ENCODE peak calls at places on chromosomes 12 and 14, in eight cellular contexts. One of them, this sample, is unnamed. For H3K4me1, the result is how much of the 10 kb centered on the place peaks cover.

GRCh38 chr14:63854330-63854729 is 1.5 kb downstream of the SYNE2 start:
- DNase-seq in testis: no peak
- DNase-seq in right atrium auricular region: no peak
- DNase-seq in A549: no peak
- DNase-seq in prostate gland: no peak
- DNase-seq in pancreas: no peak
- DNase-seq in tibial artery: no peak
- DNase-seq in suprapubic skin: no peak
- DNase-seq in this sample: no peak

GRCh38 chr12:12527820-12528296 is 34.8 kb downstream of the DUSP16 start:
- DNase-seq in suprapubic skin: no peak
- DNase-seq in pancreas: no peak
- DNase-seq in testis: no peak
- DNase-seq in A549: no peak
- DNase-seq in tibial artery: no peak
- DNase-seq in right atrium auricular region: no peak
- DNase-seq in prostate gland: no peak
- DNase-seq in this sample: no peak

GRCh38 chr12:2664721-2665577 is 129.8 kb upstream of the FKBP4 start:
- DNase-seq in tibial artery: peak
- DNase-seq in pancreas: no peak
- DNase-seq in A549: no peak
- DNase-seq in suprapubic skin: no peak
- DNase-seq in prostate gland: no peak
- DNase-seq in right atrium auricular region: no peak
- DNase-seq in testis: no peak
- DNase-seq in this sample: no peak

GRCh38 chr12:53952871-53953734 is 1.6 kb upstream of the HOXC12 start:
- DNase-seq in pancreas: no peak
- DNase-seq in A549: peak
- DNase-seq in right atrium auricular region: no peak
- DNase-seq in testis: no peak
- DNase-seq in suprapubic skin: no peak
- DNase-seq in prostate gland: no peak
- DNase-seq in tibial artery: peak
- DNase-seq in this sample: peak

GRCh38 chr12:5796171-5797091 is 148.6 kb downstream of the ANO2 start:
- DNase-seq in testis: peak
- DNase-seq in right atrium auricular region: no peak
- DNase-seq in A549: peak
- DNase-seq in prostate gland: no peak
- DNase-seq in suprapubic skin: no peak
- DNase-seq in pancreas: peak
- DNase-seq in tibial artery: no peak
- DNase-seq in this sample: no peak

GRCh38 chr12:3933074-3933818 is 60.0 kb upstream of the PARP11 start:
- DNase-seq in prostate gland: no peak
- DNase-seq in testis: no peak
- DNase-seq in tibial artery: no peak
- DNase-seq in suprapubic skin: no peak
- DNase-seq in A549: no peak
- DNase-seq in right atrium auricular region: no peak
- DNase-seq in pancreas: no peak
- DNase-seq in this sample: no peak

GRCh38 chr12:95788637-95789036 is 1.9 kb downstream of the NTN4 start:
- DNase-seq in prostate gland: no peak
- DNase-seq in suprapubic skin: no peak
- DNase-seq in right atrium auricular region: no peak
- DNase-seq in pancreas: no peak
- DNase-seq in tibial artery: no peak
- DNase-seq in testis: no peak
- DNase-seq in A549: no peak
- DNase-seq in this sample: peak

GRCh38 chr12:127785535-127785934 is 481.4 kb upstream of the TMEM132C start:
- DNase-seq in tibial artery: no peak
- DNase-seq in suprapubic skin: no peak
- DNase-seq in testis: no peak
- DNase-seq in right atrium auricular region: no peak
- DNase-seq in prostate gland: no peak
- DNase-seq in A549: no peak
- DNase-seq in pancreas: no peak
- DNase-seq in this sample: peak

GRCh38 chr12:92597997-92598396 is 104.8 kb upstream of the PLEKHG7 start:
- DNase-seq in testis: no peak
- DNase-seq in pancreas: no peak
- DNase-seq in prostate gland: no peak
- DNase-seq in tibial artery: no peak
- DNase-seq in suprapubic skin: no peak
- DNase-seq in right atrium auricular region: no peak
- DNase-seq in A549: peak
- DNase-seq in this sample: peak

GRCh38 chr12:14239935-14240872 is 125.3 kb upstream of the ATF7IP start:
- DNase-seq in right atrium auricular region: no peak
- DNase-seq in prostate gland: peak
- DNase-seq in A549: no peak
- DNase-seq in suprapubic skin: no peak
- DNase-seq in pancreas: no peak
- DNase-seq in testis: no peak
- DNase-seq in tibial artery: no peak
- DNase-seq in this sample: peak

GRCh38 chr12:73892181-73892580 is 645.5 kb upstream of the ATXN7L3B start:
- DNase-seq in testis: no peak
- DNase-seq in prostate gland: no peak
- DNase-seq in A549: peak
- DNase-seq in pancreas: no peak
- DNase-seq in right atrium auricular region: no peak
- DNase-seq in suprapubic skin: no peak
- DNase-seq in tibial artery: no peak
- DNase-seq in this sample: no peak

GRCh38 chr14:37901978-37902377 is 305.7 kb upstream of the SSTR1 start:
- DNase-seq in A549: no peak
- DNase-seq in testis: no peak
- DNase-seq in prostate gland: no peak
- DNase-seq in pancreas: no peak
- DNase-seq in suprapubic skin: peak
- DNase-seq in right atrium auricular region: no peak
- DNase-seq in tibial artery: no peak
- DNase-seq in this sample: no peak

GRCh38 chr12:3531496-3531895 is 40.5 kb downstream of the PRMT8 start:
- DNase-seq in prostate gland: no peak
- DNase-seq in A549: no peak
- DNase-seq in right atrium auricular region: no peak
- DNase-seq in tibial artery: no peak
- DNase-seq in testis: peak
- DNase-seq in pancreas: no peak
- DNase-seq in suprapubic skin: no peak
- DNase-seq in this sample: no peak

GRCh38 chr12:100348657-100349454 is 8.0 kb upstream of the SLC17A8 start:
- DNase-seq in testis: no peak
- DNase-seq in A549: peak
- DNase-seq in pancreas: no peak
- DNase-seq in right atrium auricular region: no peak
- DNase-seq in suprapubic skin: no peak
- DNase-seq in tibial artery: no peak
- DNase-seq in prostate gland: no peak
- DNase-seq in this sample: no peak

GRCh38 chr12:116066381-116067230 is 210.9 kb downstream of the MED13L start:
- DNase-seq in testis: peak
- DNase-seq in tibial artery: no peak
- DNase-seq in right atrium auricular region: no peak
- DNase-seq in A549: peak
- DNase-seq in suprapubic skin: no peak
- DNase-seq in prostate gland: no peak
- DNase-seq in pancreas: peak
- DNase-seq in this sample: no peak

GRCh38 chr12:116121453-116121871 is 156.0 kb downstream of the MED13L start:
- DNase-seq in testis: no peak
- DNase-seq in A549: no peak
- DNase-seq in pancreas: no peak
- DNase-seq in suprapubic skin: no peak
- DNase-seq in prostate gland: no peak
- DNase-seq in right atrium auricular region: no peak
- DNase-seq in tibial artery: no peak
- DNase-seq in this sample: peak

GRCh38 chr14:67557118-67557517 is 24.0 kb downstream of the PLEKHH1 start:
- DNase-seq in pancreas: no peak
- DNase-seq in testis: no peak
- DNase-seq in tibial artery: no peak
- DNase-seq in prostate gland: no peak
- DNase-seq in right atrium auricular region: no peak
- DNase-seq in A549: peak
- DNase-seq in suprapubic skin: no peak
- DNase-seq in this sample: peak

GRCh38 chr14:24377126-24377525 is 9.1 kb downstream of the NFATC4 start:
- DNase-seq in tibial artery: no peak
- DNase-seq in prostate gland: no peak
- DNase-seq in suprapubic skin: no peak
- DNase-seq in pancreas: no peak
- DNase-seq in right atrium auricular region: no peak
- DNase-seq in A549: no peak
- DNase-seq in testis: no peak
- DNase-seq in this sample: no peak

GRCh38 chr14:32249780-32250179 is 46.7 kb upstream of the RNU6-8 start:
- DNase-seq in A549: no peak
- DNase-seq in pancreas: no peak
- DNase-seq in testis: no peak
- DNase-seq in tibial artery: no peak
- DNase-seq in right atrium auricular region: no peak
- DNase-seq in prostate gland: no peak
- DNase-seq in suprapubic skin: no peak
- DNase-seq in this sample: peak

GRCh38 chr14:32246751-32247150 is 43.7 kb upstream of the RNU6-8 start:
- DNase-seq in right atrium auricular region: no peak
- DNase-seq in A549: no peak
- DNase-seq in prostate gland: no peak
- DNase-seq in pancreas: no peak
- DNase-seq in suprapubic skin: no peak
- DNase-seq in tibial artery: no peak
- DNase-seq in testis: no peak
- DNase-seq in this sample: no peak

DNA sequence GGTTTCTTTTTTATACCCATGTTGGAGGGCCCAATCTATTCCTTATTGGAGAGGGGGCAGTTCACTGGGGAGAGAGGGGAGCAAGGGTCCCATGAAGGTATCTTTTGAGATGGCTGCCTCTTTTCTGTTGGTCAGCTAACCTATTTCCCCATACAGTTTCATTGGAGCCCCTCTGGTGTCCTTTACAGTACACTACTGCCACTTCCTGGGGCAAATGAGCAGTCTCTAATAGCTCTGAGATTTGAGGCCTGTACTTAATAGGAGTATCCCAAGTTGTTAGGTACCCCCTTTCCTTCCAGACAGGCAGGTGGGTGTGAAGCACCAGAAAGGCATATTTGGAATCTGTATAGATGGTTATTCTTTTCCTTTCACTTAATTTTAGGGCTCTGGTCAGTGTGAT is 41.3 kb upstream of the RNU6-8 start:
- DNase-seq in testis: no peak
- DNase-seq in tibial artery: no peak
- DNase-seq in suprapubic skin: no peak
- DNase-seq in right atrium auricular region: no peak
- DNase-seq in prostate gland: no peak
- DNase-seq in pancreas: no peak
- DNase-seq in A549: peak
- DNase-seq in this sample: no peak
- TF ChIP-seq CTCF in testis: no peak
- TF ChIP-seq CTCF in tibial artery: no peak
- TF ChIP-seq CTCF in suprapubic skin: no peak
- TF ChIP-seq CTCF in right atrium auricular region: peak
- TF ChIP-seq CTCF in prostate gland: no peak
- TF ChIP-seq CTCF in pancreas: no peak
- TF ChIP-seq CTCF in A549: peak
- TF ChIP-seq CTCF in this sample: peak

DNA sequence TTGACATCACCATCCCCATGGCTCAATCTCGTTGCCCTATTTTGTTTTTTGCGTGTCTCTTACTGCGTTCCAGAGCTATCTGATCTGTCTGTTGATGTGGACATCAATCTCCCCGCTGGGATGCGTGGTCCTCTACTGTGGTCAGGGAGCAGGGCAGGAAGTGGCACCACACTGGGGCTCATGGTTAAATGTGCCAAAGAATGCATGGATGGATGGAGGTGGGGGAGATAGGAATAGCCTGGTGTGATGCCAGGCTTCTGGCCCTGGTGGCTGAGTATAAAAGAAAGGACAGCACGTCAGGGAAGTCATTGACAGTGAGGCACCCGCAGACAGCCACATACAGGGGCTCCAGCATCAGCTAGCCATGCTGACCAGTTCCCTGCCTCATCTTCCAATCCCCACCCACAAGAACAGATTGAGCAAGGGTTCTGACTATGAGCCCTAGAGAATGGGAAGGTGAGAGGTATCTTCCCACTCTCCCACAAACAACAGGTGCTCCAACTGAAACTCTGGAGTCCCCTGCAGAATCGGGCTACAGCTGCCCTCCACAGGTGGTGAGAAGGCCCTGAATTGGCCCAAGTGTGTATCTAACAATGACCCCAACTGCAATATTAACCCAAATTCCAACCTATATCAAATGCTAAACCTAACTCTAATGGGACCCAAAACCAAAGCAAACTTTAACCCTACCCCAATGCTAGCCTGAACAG is 2.7 kb upstream of the BEGAIN start:
- DNase-seq in A549: no peak
- DNase-seq in prostate gland: no peak
- DNase-seq in pancreas: no peak
- DNase-seq in testis: no peak
- DNase-seq in right atrium auricular region: no peak
- DNase-seq in tibial artery: peak
- DNase-seq in suprapubic skin: peak
- DNase-seq in this sample: no peak
- H3K4me1 ChIP-seq in A549: under half
- H3K4me1 ChIP-seq in prostate gland: under half
- H3K4me1 ChIP-seq in pancreas: under half
- H3K4me1 ChIP-seq in testis: under half
- H3K4me1 ChIP-seq in right atrium auricular region: under half
- H3K4me1 ChIP-seq in tibial artery: under half
- H3K4me1 ChIP-seq in suprapubic skin: under half
- H3K4me1 ChIP-seq in this sample: under half

DNA sequence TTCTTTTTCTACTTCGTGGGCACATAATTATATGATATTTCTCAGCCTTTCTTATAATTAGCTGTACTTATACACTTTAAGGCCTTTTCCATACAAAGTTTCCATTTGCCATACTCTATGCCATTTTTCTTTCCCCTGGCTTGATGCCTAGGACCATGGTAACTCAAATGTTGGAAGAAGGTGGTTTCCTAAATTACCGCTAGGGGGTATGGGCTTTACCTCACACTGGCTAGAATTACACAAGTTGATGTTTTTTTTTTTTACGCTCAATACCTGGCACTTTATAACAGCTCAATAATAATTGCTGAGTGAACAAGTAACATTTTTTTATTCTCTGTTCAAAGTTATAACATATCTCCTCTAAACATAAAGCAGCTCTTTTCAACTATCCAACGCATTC is 306.8 kb upstream of the LRFN5 start:
- DNase-seq in A549: no peak
- DNase-seq in right atrium auricular region: no peak
- DNase-seq in tibial artery: no peak
- DNase-seq in suprapubic skin: no peak
- DNase-seq in pancreas: no peak
- DNase-seq in prostate gland: no peak
- DNase-seq in testis: no peak
- DNase-seq in this sample: no peak
- TF ChIP-seq CTCF in A549: no peak
- TF ChIP-seq CTCF in right atrium auricular region: no peak
- TF ChIP-seq CTCF in tibial artery: no peak
- TF ChIP-seq CTCF in suprapubic skin: no peak
- TF ChIP-seq CTCF in pancreas: no peak
- TF ChIP-seq CTCF in prostate gland: no peak
- TF ChIP-seq CTCF in testis: no peak
- TF ChIP-seq CTCF in this sample: no peak

GRCh38 chr12:108815875-108816594 is 41.3 kb downstream of the SSH1 start:
- DNase-seq in right atrium auricular region: no peak
- DNase-seq in testis: no peak
- DNase-seq in A549: no peak
- DNase-seq in tibial artery: peak
- DNase-seq in suprapubic skin: no peak
- DNase-seq in pancreas: no peak
- DNase-seq in prostate gland: no peak
- DNase-seq in this sample: peak
- H3K4me1 ChIP-seq in right atrium auricular region: half or more
- H3K4me1 ChIP-seq in testis: under half
- H3K4me1 ChIP-seq in A549: under half
- H3K4me1 ChIP-seq in tibial artery: half or more
- H3K4me1 ChIP-seq in suprapubic skin: under half
- H3K4me1 ChIP-seq in pancreas: under half
- H3K4me1 ChIP-seq in prostate gland: under half
- H3K4me1 ChIP-seq in this sample: under half

This sample was measured in foreskin keratinocyte.